ENCODE peak calls at places on chromosomes 11 and 22, in seven cellular contexts. L is kidney, I is AG04449, O is tibial artery, N is upper lobe of right lung, Z is Panc1, K is foreskin fibroblast. R is an unnamed sample.
A peak's percentile ranks its signal among the peaks of the same experiment; 100 is the strongest.

GRCh38 chr11:113991170-113991569 is 16.3 kb downstream of the HTR3A start:
- DNase-seq in N (no peak), O (no peak), L (no peak), I (no peak), Z (no peak), K (peak; percentile 63), R (no peak)

GRCh38 chr11:1517117-1518005 is 30.8 kb upstream of the MOB2 start:
- DNase-seq in I (no peak), Z (no peak), L (peak; percentile 49), O (no peak), N (no peak), K (no peak), R (no peak)

GRCh38 chr11:72278911-72279310 is 34.9 kb upstream of the PHOX2A start:
- DNase-seq in I (peak; percentile 24), L (no peak), N (no peak), Z (no peak), O (no peak), K (peak; percentile 60), R (no peak)

GRCh38 chr11:77091146-77091940 is 11.3 kb upstream of the OMP start:
- DNase-seq in O (peak; percentile 86), Z (peak; percentile 50), N (peak; percentile 90), K (peak; percentile 90), L (peak; percentile 85), I (no peak), R (peak; percentile 91)

GRCh38 chr11:83007909-83008580 is 63.7 kb downstream of the RAB30 start:
- DNase-seq in K (peak; percentile 30), Z (no peak), I (no peak), N (peak; percentile 67), O (peak; percentile 46), L (peak; percentile 75), R (peak; percentile 30)

GRCh38 chr11:2464451-2465165 is 19.8 kb downstream of the KCNQ1 start:
- DNase-seq in I (no peak), L (no peak), K (no peak), O (no peak), Z (no peak), N (peak; percentile 52), R (no peak)

GRCh38 chr11:2569321-2569721 is 124.5 kb downstream of the KCNQ1 start:
- DNase-seq in I (no peak), L (peak; percentile 79), Z (no peak), O (no peak), N (peak; percentile 52), K (peak; percentile 70), R (no peak)

GRCh38 chr11:35082322-35083180 is 56.4 kb upstream of the CD44 start:
- DNase-seq in Z (peak; percentile 24), O (peak; percentile 63), K (peak; percentile 90), I (no peak), N (peak; percentile 88), L (peak; percentile 82), R (peak; percentile 85)

GRCh38 chr22:45450101-45450785 is 36.8 kb downstream of the RIBC2 start:
- DNase-seq in O (no peak), K (peak; percentile 36), Z (no peak), N (no peak), L (no peak), I (no peak), R (no peak)

GRCh38 chr11:63843042-63843441 is 4.1 kb downstream of the MARK2 start:
- DNase-seq in L (no peak), K (peak; percentile 57), Z (no peak), N (no peak), O (no peak), I (no peak), R (no peak)

DNA sequence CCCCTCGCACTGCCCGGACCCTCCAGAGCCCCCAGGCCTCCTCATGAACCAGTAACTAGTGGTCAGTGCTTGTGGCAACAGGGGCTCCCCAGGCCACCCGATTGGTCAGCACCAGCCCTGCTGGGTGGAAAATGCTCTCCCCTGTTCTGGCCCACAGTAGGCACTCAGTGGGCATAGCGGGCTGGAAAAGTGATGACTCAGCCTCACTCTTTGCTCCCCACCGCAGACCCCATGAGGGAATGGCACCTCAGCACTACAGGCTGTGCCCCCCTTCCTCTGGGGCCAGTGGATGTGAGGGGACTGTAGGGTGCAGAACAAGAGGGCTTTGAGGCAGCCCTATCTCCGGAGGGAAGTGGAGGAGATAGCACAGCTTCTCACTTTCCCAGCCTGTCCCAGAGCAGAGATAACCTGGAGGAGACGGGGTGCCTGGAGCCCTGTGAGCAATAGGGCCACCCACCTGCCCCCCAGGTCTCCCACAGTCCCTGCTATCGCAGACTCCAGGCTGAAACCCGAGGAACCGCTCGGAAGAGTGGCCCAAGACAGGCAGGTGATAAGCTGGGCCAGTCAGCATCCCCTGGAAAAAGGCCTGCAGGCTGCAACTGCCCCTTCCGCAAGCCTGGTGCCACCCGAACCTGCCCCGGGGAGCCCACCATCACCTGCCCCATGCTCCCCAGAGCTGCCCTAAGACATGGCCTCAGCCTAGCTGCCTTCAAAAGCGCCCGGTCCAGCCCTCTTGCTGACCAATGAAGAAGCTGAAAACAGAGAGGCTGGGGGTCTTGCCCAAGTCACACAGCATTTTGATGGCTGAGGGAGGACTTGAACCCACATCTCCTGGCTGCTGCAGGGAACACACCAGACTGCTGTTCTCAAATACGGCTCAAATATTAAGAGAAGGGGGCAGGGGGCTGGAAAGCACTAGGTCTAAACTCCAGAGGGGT is 29.4 kb upstream of the PDGFB start:
- DNase-seq in O (no peak), L (no peak), Z (no peak), N (no peak), K (no peak), I (no peak), R (no peak)
- TF ChIP-seq CTCF in O (no peak), L (no peak), Z (no peak), N (no peak), K (no peak), I (no peak), R (no peak)

GRCh38 chr11:124633355-124633754 is 10.7 kb downstream of the TBRG1 start:
- DNase-seq in K (peak; percentile 32), L (no peak), O (no peak), N (no peak), I (no peak), Z (no peak), R (no peak)
- TF ChIP-seq CTCF in K (peak; percentile 22), L (no peak), O (no peak), N (no peak), I (peak; percentile 8), Z (peak; percentile 49), R (peak; percentile 12)

GRCh38 chr22:43956383-43956782 is 1.1 kb downstream of the SAMM50 start:
- DNase-seq in O (no peak), L (no peak), I (no peak), N (no peak), K (peak; percentile 7), Z (no peak), R (no peak)
- TF ChIP-seq CTCF in O (no peak), L (no peak), I (no peak), N (no peak), K (no peak), Z (no peak), R (no peak)

GRCh38 chr11:111833524-111833923 is 37.9 kb downstream of the ALG9 start:
- DNase-seq in I (no peak), K (peak; percentile 56), N (no peak), O (no peak), Z (no peak), L (no peak), R (no peak)
- TF ChIP-seq CTCF in I (no peak), K (peak; percentile 2), N (no peak), O (no peak), Z (peak; percentile 25), L (no peak), R (no peak)

GRCh38 chr11:74877132-74877531 is 71.8 kb downstream of the XRRA1 start:
- DNase-seq in Z (no peak), I (no peak), L (no peak), N (no peak), K (peak; percentile 40), O (no peak), R (no peak)
- TF ChIP-seq CTCF in Z (peak; percentile 69), I (peak; percentile 17), L (peak; percentile 21), N (peak; percentile 57), K (peak; percentile 51), O (no peak), R (peak; percentile 8)

GRCh38 chr22:27416553-27417427 is 384.8 kb downstream of the MN1 start:
- DNase-seq in Z (no peak), N (no peak), O (peak; percentile 25), K (peak; percentile 91), I (peak; percentile 84), L (no peak), R (no peak)
- TF ChIP-seq CTCF in Z (no peak), N (no peak), O (no peak), K (no peak), I (no peak), L (no peak), R (no peak)

DNA sequence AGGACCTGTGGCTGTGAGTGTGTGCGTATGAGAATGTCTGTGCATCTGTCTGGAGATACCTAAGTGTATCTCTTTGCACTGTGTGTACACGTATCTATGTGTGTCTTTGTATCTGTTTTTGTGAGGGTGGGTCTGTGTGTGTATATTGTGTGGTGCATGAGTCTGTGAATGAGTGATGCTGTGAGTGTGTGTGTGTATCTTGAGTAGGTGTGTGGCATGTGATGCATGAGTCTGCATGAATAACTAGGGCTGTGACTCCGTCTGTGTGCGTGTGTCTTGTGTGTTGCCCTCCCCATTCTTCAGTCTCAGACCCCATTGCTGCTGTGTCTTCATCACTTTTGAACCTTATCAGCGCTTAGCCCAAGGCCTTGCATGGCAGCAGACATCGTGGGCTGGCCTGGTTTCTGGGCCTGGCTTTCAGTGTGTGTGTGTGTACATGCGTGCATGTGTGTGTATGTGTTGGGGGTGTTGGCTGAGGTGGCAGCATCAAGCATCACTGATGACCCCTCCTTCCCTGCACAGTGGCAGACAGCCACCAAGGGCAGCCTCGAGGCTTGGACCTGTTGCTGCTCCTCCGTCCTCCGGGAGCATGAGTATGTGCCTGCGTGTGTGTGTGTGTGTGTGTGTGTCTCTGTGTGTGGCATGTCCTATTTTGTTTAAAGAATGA is 1.4 kb downstream of the SGSM1 start:
- DNase-seq in Z (no peak), K (peak; percentile 17), N (no peak), O (peak; percentile 75), I (no peak), L (no peak), R (no peak)
- TF ChIP-seq CTCF in Z (no peak), K (no peak), N (no peak), O (no peak), I (no peak), L (no peak), R (no peak)

GRCh38 chr22:42692239-42693054 is 28.2 kb downstream of the A4GALT start:
- DNase-seq in O (no peak), I (no peak), N (no peak), L (peak; percentile 63), Z (no peak), K (no peak), R (peak; percentile 64)
- TF ChIP-seq CTCF in O (no peak), I (no peak), N (no peak), L (peak; percentile 11), Z (no peak), K (no peak), R (peak; percentile 22)

R was measured in GM10248.